ENCODE peak calls at places on chromosomes 6 and 20, in five cellular contexts. One of them, this sample, is unnamed.

GRCh38 chr6:12296255-12296573 is 6.1 kb downstream of the EDN1 start:
- DNase-seq in non-pigmented ciliary epithelial cell: no peak
- DNase-seq in Ammon's horn: no peak
- DNase-seq in CD4-positive, alpha-beta T cell: no peak
- DNase-seq in mucosa of descending colon: peak; percentile 63
- DNase-seq in this sample: peak; percentile 91

GRCh38 chr6:10883312-10884244 is 1.7 kb upstream of the GCM2 start:
- DNase-seq in non-pigmented ciliary epithelial cell: no peak
- DNase-seq in Ammon's horn: no peak
- DNase-seq in CD4-positive, alpha-beta T cell: no peak
- DNase-seq in mucosa of descending colon: no peak
- DNase-seq in this sample: no peak

GRCh38 chr6:36954262-36954931 is at the start of gene PI16:
- DNase-seq in non-pigmented ciliary epithelial cell: no peak
- DNase-seq in Ammon's horn: peak; percentile 28
- DNase-seq in CD4-positive, alpha-beta T cell: no peak
- DNase-seq in mucosa of descending colon: no peak
- DNase-seq in this sample: no peak

GRCh38 chr20:18839507-18840247 is 26.1 kb downstream of the SCP2D1 start:
- DNase-seq in non-pigmented ciliary epithelial cell: no peak
- DNase-seq in Ammon's horn: no peak
- DNase-seq in CD4-positive, alpha-beta T cell: no peak
- DNase-seq in mucosa of descending colon: no peak
- DNase-seq in this sample: no peak

GRCh38 chr6:33589723-33590530 is 9.9 kb upstream of the BAK1 start:
- DNase-seq in non-pigmented ciliary epithelial cell: no peak
- DNase-seq in Ammon's horn: no peak
- DNase-seq in CD4-positive, alpha-beta T cell: peak; percentile 36
- DNase-seq in mucosa of descending colon: peak; percentile 86
- DNase-seq in this sample: peak; percentile 98

GRCh38 chr6:70686548-70687133 is 19.0 kb downstream of the SMAP1 start:
- DNase-seq in non-pigmented ciliary epithelial cell: no peak
- DNase-seq in Ammon's horn: peak; percentile 37
- DNase-seq in CD4-positive, alpha-beta T cell: no peak
- DNase-seq in mucosa of descending colon: peak; percentile 60
- DNase-seq in this sample: peak; percentile 42

GRCh38 chr6:20208687-20209378 is 3.4 kb downstream of the MBOAT1 start:
- DNase-seq in non-pigmented ciliary epithelial cell: no peak
- DNase-seq in Ammon's horn: no peak
- DNase-seq in CD4-positive, alpha-beta T cell: no peak
- DNase-seq in mucosa of descending colon: no peak
- DNase-seq in this sample: no peak

GRCh38 chr20:47468290-47469050 is 33.2 kb upstream of the NCOA3 start:
- DNase-seq in non-pigmented ciliary epithelial cell: no peak
- DNase-seq in Ammon's horn: no peak
- DNase-seq in CD4-positive, alpha-beta T cell: no peak
- DNase-seq in mucosa of descending colon: peak; percentile 63
- DNase-seq in this sample: peak; percentile 12

GRCh38 chr6:139699335-139699734 is 324.9 kb upstream of the CITED2 start:
- DNase-seq in non-pigmented ciliary epithelial cell: no peak
- DNase-seq in Ammon's horn: no peak
- DNase-seq in CD4-positive, alpha-beta T cell: no peak
- DNase-seq in mucosa of descending colon: no peak
- DNase-seq in this sample: no peak

GRCh38 chr6:79898076-79898475 is 49.3 kb downstream of the ELOVL4 start:
- DNase-seq in non-pigmented ciliary epithelial cell: no peak
- DNase-seq in Ammon's horn: no peak
- DNase-seq in CD4-positive, alpha-beta T cell: no peak
- DNase-seq in mucosa of descending colon: no peak
- DNase-seq in this sample: no peak

GRCh38 chr6:134063966-134064445 is 11.6 kb upstream of the SLC2A12 start:
- DNase-seq in non-pigmented ciliary epithelial cell: no peak
- DNase-seq in Ammon's horn: peak; percentile 92
- DNase-seq in CD4-positive, alpha-beta T cell: peak; percentile 56
- DNase-seq in mucosa of descending colon: peak; percentile 75
- DNase-seq in this sample: peak; percentile 72

GRCh38 chr20:4006640-4007039 is 8.7 kb downstream of the RNF24 start:
- DNase-seq in non-pigmented ciliary epithelial cell: no peak
- DNase-seq in Ammon's horn: peak; percentile 80
- DNase-seq in CD4-positive, alpha-beta T cell: no peak
- DNase-seq in mucosa of descending colon: no peak
- DNase-seq in this sample: no peak

GRCh38 chr6:128806274-128806673 is 76.7 kb upstream of the LAMA2 start:
- DNase-seq in non-pigmented ciliary epithelial cell: no peak
- DNase-seq in Ammon's horn: no peak
- DNase-seq in CD4-positive, alpha-beta T cell: no peak
- DNase-seq in mucosa of descending colon: no peak
- DNase-seq in this sample: peak; percentile 3

GRCh38 chr6:143684484-143684883 is 6.7 kb downstream of the PHACTR2 start:
- DNase-seq in non-pigmented ciliary epithelial cell: no peak
- DNase-seq in Ammon's horn: no peak
- DNase-seq in CD4-positive, alpha-beta T cell: no peak
- DNase-seq in mucosa of descending colon: no peak
- DNase-seq in this sample: no peak

GRCh38 chr6:159053781-159054398 is 9.1 kb upstream of the TAGAP start:
- DNase-seq in non-pigmented ciliary epithelial cell: no peak
- DNase-seq in Ammon's horn: no peak
- DNase-seq in CD4-positive, alpha-beta T cell: no peak
- DNase-seq in mucosa of descending colon: no peak
- DNase-seq in this sample: peak; percentile 55

GRCh38 chr6:89082439-89082838 is 1.9 kb downstream of the PNRC1 start:
- DNase-seq in non-pigmented ciliary epithelial cell: no peak
- DNase-seq in Ammon's horn: peak; percentile 11
- DNase-seq in CD4-positive, alpha-beta T cell: no peak
- DNase-seq in mucosa of descending colon: peak; percentile 17
- DNase-seq in this sample: peak; percentile 46

GRCh38 chr20:10111144-10111771 is 76.5 kb downstream of the ANKEF1 start:
- DNase-seq in non-pigmented ciliary epithelial cell: no peak
- DNase-seq in Ammon's horn: no peak
- DNase-seq in CD4-positive, alpha-beta T cell: no peak
- DNase-seq in mucosa of descending colon: peak; percentile 73
- DNase-seq in this sample: peak; percentile 77

GRCh38 chr6:74066168-74066871 is 370.3 kb downstream of the CD109 start:
- DNase-seq in non-pigmented ciliary epithelial cell: peak; percentile 87
- DNase-seq in Ammon's horn: no peak
- DNase-seq in CD4-positive, alpha-beta T cell: no peak
- DNase-seq in mucosa of descending colon: no peak
- DNase-seq in this sample: no peak

GRCh38 chr20:49037962-49038387 is 8.1 kb upstream of the CSE1L start:
- DNase-seq in non-pigmented ciliary epithelial cell: no peak
- DNase-seq in Ammon's horn: no peak
- DNase-seq in CD4-positive, alpha-beta T cell: no peak
- DNase-seq in mucosa of descending colon: no peak
- DNase-seq in this sample: no peak

GRCh38 chr6:56849876-56850275 is 105.0 kb upstream of the BEND6 start:
- DNase-seq in non-pigmented ciliary epithelial cell: no peak
- DNase-seq in Ammon's horn: peak; percentile 77
- DNase-seq in CD4-positive, alpha-beta T cell: no peak
- DNase-seq in mucosa of descending colon: no peak
- DNase-seq in this sample: no peak

This sample was measured in small intestine.